ENCODE peak calls at places on chromosomes 6 and 20, in four cellular contexts. X, Q, T and L are unnamed samples.

GRCh38 chr6:142323377-142323776 is 21.6 kb downstream of the ADGRG6 start:
- DNase-seq in X (no peak), Q (no peak), T (no peak), L (no peak)

GRCh38 chr6:21200056-21200870 is 393.3 kb upstream of the SOX4 start:
- DNase-seq in X (no peak), Q (no peak), T (no peak), L (no peak)

GRCh38 chr6:163416640-163417253 is 2.2 kb downstream of the QKI start:
- DNase-seq in X (no peak), Q (peak), T (no peak), L (peak)

GRCh38 chr6:141394125-141394536 is 738.6 kb upstream of the GJE1 start:
- DNase-seq in X (no peak), Q (no peak), T (no peak), L (no peak)

GRCh38 chr20:51902933-51903332 is 100.6 kb upstream of the SALL4 start:
- DNase-seq in X (no peak), Q (no peak), T (no peak), L (no peak)

GRCh38 chr6:38713812-38714211 is 1.3 kb upstream of the DNAH8 start:
- DNase-seq in X (no peak), Q (no peak), T (peak), L (no peak)

GRCh38 chr6:158611600-158612041 is 32.9 kb downstream of the DYNLT1 start:
- DNase-seq in X (no peak), Q (no peak), T (no peak), L (no peak)

GRCh38 chr20:22974354-22974753 is 60.8 kb upstream of the SSTR4 start:
- DNase-seq in X (no peak), Q (no peak), T (no peak), L (no peak)

GRCh38 chr20:53751394-53752368 is 158.0 kb upstream of the ZNF217 start:
- DNase-seq in X (no peak), Q (no peak), T (no peak), L (no peak)

GRCh38 chr6:117168296-117169059 is 96.9 kb upstream of the VGLL2 start:
- DNase-seq in X (no peak), Q (no peak), T (no peak), L (no peak)

GRCh38 chr20:45268531-45268930 is 14.2 kb upstream of the SLPI start:
- DNase-seq in X (no peak), Q (no peak), T (no peak), L (no peak)

GRCh38 chr20:17505664-17506517 is 25.3 kb downstream of the BFSP1 start:
- DNase-seq in X (no peak), Q (no peak), T (peak), L (no peak)

GRCh38 chr6:165086746-165087145 is 222.7 kb downstream of the C6orf118 start:
- DNase-seq in X (no peak), Q (no peak), T (no peak), L (no peak)

GRCh38 chr6:43628392-43629103 is 516 bp downstream of the GTPBP2 start:
- DNase-seq in X (peak), Q (no peak), T (peak), L (no peak)

GRCh38 chr6:29850011-29850553 is 22.5 kb downstream of the HLA-G start:
- DNase-seq in X (no peak), Q (no peak), T (no peak), L (no peak)